ENCODE peak calls at places on chromosomes 4 and X, in seven cellular contexts. Y is AG10803; O is osteocyte; P is heart right ventricle; B is CD8-positive, alpha-beta T cell; W is dorsolateral prefrontal cortex; L is coronary artery. J is an unnamed sample.

GRCh38 chr4:140653718-140654515 is 85.2 kb upstream of the UCP1 start:
- DNase-seq in Y (peak), B (no peak), W (no peak), P (no peak), L (no peak), O (no peak), J (no peak)

GRCh38 chrX:107686792-107687191 is 58.5 kb downstream of the PRPS1 start:
- DNase-seq in W (no peak), B (no peak), L (no peak), O (no peak), P (no peak), Y (no peak), J (peak)

GRCh38 chr4:107858158-107858742 is 33.5 kb downstream of the SGMS2 start:
- DNase-seq in Y (no peak), P (no peak), B (no peak), L (no peak), O (no peak), W (no peak), J (no peak)

GRCh38 chrX:111102636-111103035 is 6.6 kb downstream of the PAK3 start:
- DNase-seq in B (no peak), P (no peak), Y (no peak), O (no peak), L (no peak), W (no peak), J (no peak)

GRCh38 chr4:121397941-121398601 is 17.3 kb upstream of the QRFPR start:
- DNase-seq in W (no peak), Y (no peak), O (no peak), B (no peak), P (no peak), L (no peak), J (no peak)

GRCh38 chr4:25813705-25814104 is 49.1 kb downstream of the SEL1L3 start:
- DNase-seq in O (no peak), W (peak), P (no peak), B (no peak), Y (peak), L (no peak), J (peak)

GRCh38 chrX:72041901-72042859 is 89.5 kb downstream of the RTL5 start:
- DNase-seq in W (no peak), P (no peak), Y (peak), O (no peak), B (no peak), L (peak), J (no peak)

GRCh38 chrX:11611965-11612364 is 53.8 kb downstream of the ARHGAP6 start:
- DNase-seq in Y (no peak), O (no peak), P (no peak), L (no peak), B (no peak), W (no peak), J (no peak)

GRCh38 chrX:41634284-41634683 is 54.5 kb upstream of the GPR34 start:
- DNase-seq in W (no peak), Y (no peak), L (no peak), P (no peak), B (no peak), O (no peak), J (no peak)

GRCh38 chr4:76279462-76279861 is 27.1 kb upstream of the STBD1 start:
- DNase-seq in P (no peak), Y (no peak), O (no peak), W (no peak), B (peak), L (no peak), J (no peak)

GRCh38 chr4:169116270-169116901 is 106.3 kb upstream of the CBR4 start:
- DNase-seq in L (no peak), O (no peak), W (no peak), B (no peak), Y (no peak), P (no peak), J (no peak)

GRCh38 chr4:147428583-147428982 is 52.3 kb upstream of the EDNRA start:
- DNase-seq in P (no peak), B (no peak), L (no peak), W (no peak), O (no peak), Y (no peak), J (no peak)

GRCh38 chr4:829291-829690 is 3.4 kb upstream of the CPLX1 start:
- DNase-seq in Y (no peak), L (no peak), O (no peak), B (no peak), W (no peak), P (no peak), J (no peak)

GRCh38 chr4:174252412-174252811 is 31.1 kb downstream of the FBXO8 start:
- DNase-seq in Y (no peak), L (no peak), O (no peak), W (no peak), P (no peak), B (no peak), J (no peak)

GRCh38 chr4:130576218-130576617 is 1480.3 kb downstream of the C4orf33 start:
- DNase-seq in P (no peak), O (no peak), B (no peak), W (no peak), L (no peak), Y (no peak), J (no peak)

GRCh38 chr4:180156684-180157083 is 2086.5 kb upstream of the TENM3 start:
- DNase-seq in P (no peak), O (no peak), B (no peak), Y (no peak), L (no peak), W (no peak), J (no peak)

GRCh38 chr4:24598025-24598424 is 13.7 kb upstream of the DHX15 start:
- DNase-seq in L (no peak), B (no peak), P (no peak), Y (no peak), O (no peak), W (no peak), J (no peak)

GRCh38 chr4:144831971-144832370 is 186.0 kb downstream of the HHIP start:
- DNase-seq in Y (no peak), O (no peak), W (no peak), L (no peak), B (no peak), P (no peak), J (no peak)

GRCh38 chrX:71067079-71067478 is 1.1 kb downstream of the SNX12 start:
- DNase-seq in Y (no peak), L (no peak), B (no peak), O (no peak), W (no peak), P (no peak), J (no peak)

GRCh38 chr4:17670423-17670822 is 56.0 kb downstream of the MED28 start:
- DNase-seq in P (no peak), Y (no peak), O (no peak), W (no peak), B (no peak), L (no peak), J (no peak)

GRCh38 chr4:57043304-57044251 is 64.9 kb downstream of the POLR2B start:
- DNase-seq in L (no peak), P (no peak), W (no peak), Y (peak), O (no peak), B (no peak), J (no peak)

GRCh38 chr4:140098481-140099132 is 55.4 kb downstream of the MAML3 start:
- DNase-seq in P (no peak), O (no peak), Y (peak), W (no peak), L (no peak), B (no peak), J (no peak)

GRCh38 chr4:100420571-100420970 is 97.3 kb downstream of the EMCN start:
- DNase-seq in P (no peak), B (no peak), L (no peak), W (no peak), O (no peak), Y (peak), J (no peak)

GRCh38 chr4:2059034-2059725 is at the start of gene NAT8L:
- DNase-seq in L (no peak), P (peak), O (no peak), Y (no peak), W (peak), B (no peak), J (no peak)

GRCh38 chrX:153643431-153644351 is 3.3 kb upstream of the DUSP9 start:
- DNase-seq in Y (no peak), B (no peak), P (no peak), O (no peak), L (no peak), W (no peak), J (no peak)
- TF ChIP-seq CTCF in Y (no peak), B (no peak), P (peak), O (peak), L (no peak), W (no peak), J (no peak)

GRCh38 chr4:52015366-52015765 is 4.8 kb downstream of the LRRC66 start:
- DNase-seq in O (no peak), W (no peak), B (no peak), Y (no peak), P (no peak), L (no peak), J (no peak)
- TF ChIP-seq CTCF in O (peak), W (no peak), B (no peak), Y (no peak), P (no peak), L (no peak), J (no peak)

GRCh38 chr4:170591076-170591475 is 501.3 kb upstream of the AADAT start:
- DNase-seq in P (no peak), L (no peak), Y (peak), O (no peak), B (no peak), W (no peak), J (no peak)

DNA sequence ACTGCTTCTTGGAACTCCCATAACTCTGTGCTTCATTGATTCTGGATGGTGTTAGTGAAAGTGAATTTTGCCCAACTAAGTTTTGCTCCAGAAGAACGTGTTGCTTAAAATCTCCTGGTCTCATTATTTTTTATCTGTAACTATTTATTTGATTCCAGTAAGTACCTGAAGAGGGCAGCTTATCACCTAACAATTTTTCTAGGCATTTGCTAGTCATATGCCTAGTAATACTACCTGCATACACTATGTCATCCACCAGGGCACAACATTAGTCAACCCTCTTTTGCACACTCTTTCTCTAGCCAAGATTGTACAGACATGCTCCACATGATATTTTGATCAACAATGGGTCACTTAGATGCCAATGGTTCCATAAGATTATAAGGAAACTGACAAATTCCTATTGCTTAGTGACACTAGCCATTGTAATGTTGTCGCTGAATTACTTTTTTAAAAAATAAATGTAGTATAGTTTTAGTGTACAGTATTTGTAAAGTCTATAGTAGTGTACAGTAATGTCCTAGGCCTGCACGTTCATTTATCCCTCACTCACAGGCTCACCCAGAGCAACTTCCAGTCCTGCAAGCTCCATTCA is 499.9 kb upstream of the AADAT start:
- DNase-seq in Y (peak), B (no peak), O (no peak), W (no peak), P (no peak), L (no peak), J (no peak)
- TF ChIP-seq CTCF in Y (no peak), B (no peak), O (peak), W (no peak), P (no peak), L (no peak), J (no peak)

DNA sequence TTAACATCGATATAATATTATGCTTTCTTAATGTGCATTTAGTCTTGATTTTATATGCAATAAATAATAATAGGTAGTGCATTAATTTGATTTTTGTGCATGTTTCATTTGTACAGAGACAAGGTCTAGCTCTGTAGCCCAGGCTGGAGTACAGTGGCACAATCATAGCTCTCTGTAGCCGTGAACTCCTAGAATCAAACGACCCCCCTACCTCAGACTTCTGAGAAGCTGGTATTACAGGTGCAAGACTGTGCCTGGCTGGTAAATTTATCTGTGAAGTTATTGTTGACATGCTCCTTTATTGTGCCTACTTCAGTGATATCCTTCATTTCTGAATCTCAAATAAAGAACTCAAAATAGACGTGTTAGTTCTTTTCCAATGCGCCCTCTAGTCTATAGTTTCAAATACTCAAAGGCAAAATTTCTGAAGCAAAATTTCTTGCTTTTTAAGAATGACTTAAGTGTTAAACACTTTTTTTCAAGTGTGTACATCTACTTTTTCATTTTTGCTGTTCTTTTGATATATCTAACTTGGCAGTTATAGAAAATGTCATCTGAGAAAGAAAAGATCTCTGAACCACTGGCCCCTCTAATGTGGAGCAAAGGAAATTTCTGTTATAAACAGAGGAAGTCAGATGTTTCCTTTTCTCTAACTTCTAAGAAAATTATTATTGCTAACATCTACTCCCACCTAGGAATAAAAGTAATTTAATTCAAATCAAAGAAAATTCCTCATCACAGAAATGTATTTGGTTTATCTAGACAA is 28.3 kb upstream of the GUCY1A1 start:
- DNase-seq in B (no peak), P (no peak), L (no peak), O (no peak), Y (no peak), W (no peak), J (no peak)
- TF ChIP-seq CTCF in B (no peak), P (no peak), L (no peak), O (no peak), Y (no peak), W (no peak), J (no peak)

GRCh38 chr4:31146366-31146765 is 426.2 kb downstream of the PCDH7 start:
- DNase-seq in Y (no peak), O (no peak), W (no peak), B (no peak), P (no peak), L (no peak), J (no peak)
- TF ChIP-seq CTCF in Y (no peak), O (no peak), W (no peak), B (no peak), P (no peak), L (no peak), J (no peak)

GRCh38 chr4:128521156-128521555 is 233.5 kb upstream of the PGRMC2 start:
- DNase-seq in B (no peak), W (no peak), P (no peak), Y (no peak), L (no peak), O (no peak), J (no peak)

GRCh38 chr4:128516568-128516967 is 229.0 kb upstream of the PGRMC2 start:
- DNase-seq in B (no peak), P (no peak), W (no peak), L (no peak), O (no peak), Y (peak), J (no peak)

GRCh38 chr4:128519163-128519810 is 231.7 kb upstream of the PGRMC2 start:
- DNase-seq in P (peak), W (peak), O (no peak), Y (peak), B (no peak), L (no peak), J (no peak)

GRCh38 chr4:128517096-128517738 is 229.6 kb upstream of the PGRMC2 start:
- DNase-seq in P (no peak), L (no peak), W (no peak), O (no peak), Y (peak), B (no peak), J (no peak)

DNA sequence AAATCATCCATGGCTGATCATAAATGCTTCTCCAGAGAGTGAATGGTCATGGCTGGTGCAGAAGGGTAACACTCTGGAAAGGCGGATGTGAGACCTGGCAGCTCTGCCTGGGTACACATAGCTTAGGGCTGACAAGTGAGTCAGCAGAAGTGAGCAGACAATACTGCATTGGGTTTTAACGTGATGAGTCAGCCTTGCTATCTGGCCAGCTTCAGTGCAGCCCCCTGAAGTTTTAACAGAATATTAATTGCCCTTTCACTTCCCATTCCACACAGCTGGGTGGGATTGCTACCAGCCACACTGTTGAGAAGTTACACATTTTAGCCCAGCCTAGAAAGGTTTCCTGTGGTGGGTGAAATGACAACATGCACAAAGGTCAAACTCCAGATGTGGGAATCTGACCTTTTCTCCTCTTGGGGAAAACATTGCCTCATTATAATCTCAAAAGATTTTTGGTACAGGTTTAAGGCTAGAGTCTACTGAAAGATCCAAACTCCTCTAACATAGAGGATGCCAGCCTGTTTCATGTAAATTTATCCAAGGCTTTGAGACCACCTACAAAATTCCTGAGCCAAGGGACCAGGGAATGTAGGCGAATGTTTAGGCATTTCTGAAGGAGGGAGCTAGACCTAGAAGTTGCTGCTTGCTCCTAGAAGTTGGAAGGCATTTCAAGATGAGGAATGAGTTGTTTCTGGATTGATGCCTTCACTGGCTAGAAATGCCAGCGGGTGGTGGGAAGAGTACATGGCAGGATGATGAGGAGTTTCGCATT is 230.3 kb upstream of the PGRMC2 start:
- DNase-seq in B (no peak), W (no peak), L (peak), P (peak), O (no peak), Y (peak), J (peak)
- TF ChIP-seq CTCF in B (no peak), W (no peak), L (no peak), P (no peak), O (no peak), Y (no peak), J (no peak)

GRCh38 chr4:40630335-40631021 is 814 bp upstream of the RBM47 start:
- DNase-seq in P (peak), O (no peak), L (no peak), Y (no peak), W (no peak), B (no peak), J (peak)
- TF ChIP-seq CTCF in P (no peak), O (no peak), L (no peak), Y (no peak), W (no peak), B (no peak), J (no peak)

DNA sequence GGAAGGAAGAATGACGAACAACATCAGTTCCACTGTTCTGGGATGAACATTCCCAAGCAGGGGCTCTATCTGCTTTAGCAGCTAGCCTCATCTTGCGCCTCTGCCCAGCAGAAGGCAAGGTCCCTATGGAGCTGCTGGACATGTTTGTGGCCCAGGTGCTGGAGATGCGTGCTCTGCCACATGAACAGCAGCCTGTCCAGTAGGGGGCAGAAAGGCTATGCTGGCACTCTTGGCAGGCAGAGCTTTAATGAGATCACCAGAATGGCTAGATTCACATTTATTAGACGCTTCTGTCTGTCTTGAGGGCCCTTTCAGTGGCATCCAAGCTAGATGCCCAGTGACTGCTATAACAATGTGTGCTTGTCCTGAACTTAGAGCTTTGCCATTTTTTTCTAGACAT is 1826.0 kb downstream of the STIM2 start:
- DNase-seq in W (no peak), Y (peak), B (no peak), P (peak), L (no peak), O (no peak), J (no peak)
- TF ChIP-seq CTCF in W (peak), Y (peak), B (no peak), P (peak), L (no peak), O (peak), J (no peak)

GRCh38 chr4:118680808-118681207 is 4.4 kb upstream of the METTL14 start:
- DNase-seq in W (no peak), B (no peak), P (no peak), O (no peak), L (no peak), Y (no peak), J (no peak)

GRCh38 chr4:118683513-118683912 is 1.7 kb upstream of the METTL14 start:
- DNase-seq in P (no peak), Y (no peak), B (no peak), O (no peak), L (no peak), W (no peak), J (no peak)

GRCh38 chr4:118682928-118683327 is 2.3 kb upstream of the METTL14 start:
- DNase-seq in L (no peak), P (no peak), Y (peak), O (no peak), W (no peak), B (no peak), J (no peak)

GRCh38 chr4:118684873-118685811 is at the start of gene METTL14:
- DNase-seq in P (peak), W (peak), O (peak), L (peak), B (peak), Y (peak), J (peak)
- TF ChIP-seq CTCF in P (no peak), W (peak), O (peak), L (no peak), B (no peak), Y (peak), J (no peak)